ENCODE peak calls at places on chromosomes 3 and 15, in seven cellular contexts. G is HCT116, C is adrenal gland, S is lower lobe of right lung, B is RWPE2, V is left lung, J is ovary. T is an unnamed sample.
A peak's percentile ranks its signal among the peaks of the same experiment; 100 is the strongest.

GRCh38 chr15:88704791-88705768 is 66.3 kb downstream of the ISG20 start:
- DNase-seq in C (peak; percentile 84), G (no peak), S (no peak), J (peak; percentile 76), V (no peak), B (peak; percentile 69), T (no peak)

GRCh38 chr3:21417991-21418390 is 333.0 kb downstream of the ZNF385D start:
- DNase-seq in G (no peak), C (no peak), V (no peak), J (no peak), B (no peak), S (no peak), T (no peak)

GRCh38 chr3:98977520-98977919 is 76.0 kb upstream of the DCBLD2 start:
- DNase-seq in G (peak; percentile 97), V (no peak), B (no peak), C (no peak), J (no peak), S (no peak), T (no peak)

GRCh38 chr15:45094358-45094730 is 19.6 kb downstream of the DUOX2 start:
- DNase-seq in G (no peak), C (peak; percentile 61), V (no peak), J (no peak), S (no peak), B (peak; percentile 66), T (no peak)

GRCh38 chr3:160986060-160986459 is 119.1 kb downstream of the B3GALNT1 start:
- DNase-seq in J (no peak), V (no peak), G (no peak), B (no peak), S (no peak), C (peak; percentile 9), T (no peak)

GRCh38 chr15:70046716-70047369 is 50.9 kb downstream of the TLE3 start:
- DNase-seq in V (no peak), B (peak; percentile 51), G (no peak), C (peak; percentile 4), J (no peak), S (peak; percentile 15), T (no peak)

GRCh38 chr15:53160092-53160704 is 370.1 kb upstream of the ONECUT1 start:
- DNase-seq in C (peak; percentile 79), G (no peak), S (no peak), V (no peak), B (no peak), J (no peak), T (no peak)

GRCh38 chr3:41700155-41700554 is 261.7 kb downstream of the ULK4 start:
- DNase-seq in B (no peak), C (no peak), V (no peak), J (no peak), G (no peak), S (no peak), T (no peak)

GRCh38 chr15:33433821-33434220 is 123.1 kb downstream of the RYR3 start:
- DNase-seq in G (no peak), B (no peak), C (no peak), J (no peak), S (no peak), V (no peak), T (no peak)

GRCh38 chr15:75738647-75739325 is 26.1 kb upstream of the CSPG4 start:
- DNase-seq in C (peak; percentile 95), V (peak; percentile 99), B (peak; percentile 99), J (peak; percentile 97), G (peak; percentile 93), S (peak; percentile 97), T (peak; percentile 88)

GRCh38 chr3:59367150-59367549 is 317.3 kb upstream of the CFAP20DC start:
- DNase-seq in J (no peak), B (no peak), V (no peak), G (no peak), S (no peak), C (no peak), T (no peak)

GRCh38 chr3:107689355-107689754 is 166.6 kb downstream of the BBX start:
- DNase-seq in V (no peak), S (no peak), G (no peak), J (no peak), C (no peak), B (no peak), T (no peak)

GRCh38 chr15:49706805-49707204 is 86.0 kb downstream of the DTWD1 start:
- DNase-seq in C (no peak), G (no peak), B (no peak), J (no peak), S (no peak), V (no peak), T (no peak)

GRCh38 chr15:34341922-34342736 is 807 bp downstream of the NOP10 start:
- DNase-seq in G (no peak), S (no peak), J (no peak), B (no peak), C (no peak), V (no peak), T (no peak)

DNA sequence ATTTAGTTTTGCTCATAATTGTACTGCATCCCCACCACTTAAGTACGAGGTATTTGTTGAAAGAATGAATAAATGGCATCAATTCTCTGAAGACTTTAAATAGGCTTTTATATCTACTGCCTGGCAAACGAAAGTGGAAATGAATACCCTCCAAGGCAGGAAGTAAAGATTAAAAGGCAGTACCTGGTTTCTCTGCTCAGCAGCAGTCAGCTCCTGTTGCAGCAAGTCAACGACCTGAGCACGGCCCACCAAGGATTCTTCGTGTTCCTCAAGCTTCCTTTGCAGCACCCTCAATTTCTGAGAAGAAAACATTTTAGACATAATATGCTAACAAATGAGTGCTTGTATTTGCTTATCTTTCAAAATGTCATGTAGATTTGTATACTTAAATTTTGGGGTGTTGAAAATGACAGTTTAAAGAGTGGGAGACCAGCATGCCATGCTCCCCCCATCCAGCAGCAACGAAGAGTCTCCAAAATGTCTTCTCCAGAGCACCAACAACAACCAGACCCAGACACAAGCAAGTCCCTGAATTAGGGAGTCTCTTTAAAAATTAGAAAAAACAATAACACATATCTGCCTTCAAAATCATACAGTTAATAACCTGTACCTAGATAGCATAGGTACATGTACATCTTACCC is 31.2 kb downstream of the GOLGB1 start:
- DNase-seq in C (no peak), V (no peak), B (no peak), S (no peak), J (no peak), G (no peak), T (peak; percentile 33)
- H3K36me3 ChIP-seq in C (peaks cover 88% of the 10 kb centered on the region), V (peaks cover 99% of the 10 kb centered on the region), B (peaks cover 98% of the 10 kb centered on the region), S (peaks cover 100% of the 10 kb centered on the region), J (no peaks in the 10 kb centered on the region), G (peaks cover 16% of the 10 kb centered on the region), T (peaks cover 12% of the 10 kb centered on the region)

DNA sequence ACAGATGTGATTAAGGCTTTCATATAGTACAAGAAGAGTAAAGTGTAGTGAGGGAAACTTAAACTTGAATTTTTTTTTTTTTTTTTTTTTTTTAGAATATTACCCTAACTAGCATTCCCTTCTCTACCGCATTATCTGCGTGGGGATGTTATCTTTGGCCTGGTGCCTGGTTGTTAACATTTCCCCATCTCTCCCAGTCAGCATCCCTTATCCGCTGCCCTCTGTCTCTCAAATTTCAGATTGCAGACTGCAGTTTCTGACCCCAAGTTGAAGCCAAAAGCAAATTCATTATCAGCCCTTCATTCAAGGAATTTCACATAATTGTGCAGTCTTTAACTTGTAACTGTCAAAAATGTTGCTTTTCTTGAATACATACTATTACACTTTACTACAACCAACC is 353.0 kb downstream of the PLOD2 start:
- DNase-seq in V (no peak), C (peak; percentile 44), B (no peak), J (no peak), G (no peak), S (no peak), T (no peak)
- TF ChIP-seq CTCF in V (no peak), C (peak; percentile 27), B (no peak), J (no peak), G (no peak), S (peak; percentile 13), T (no peak)

DNA sequence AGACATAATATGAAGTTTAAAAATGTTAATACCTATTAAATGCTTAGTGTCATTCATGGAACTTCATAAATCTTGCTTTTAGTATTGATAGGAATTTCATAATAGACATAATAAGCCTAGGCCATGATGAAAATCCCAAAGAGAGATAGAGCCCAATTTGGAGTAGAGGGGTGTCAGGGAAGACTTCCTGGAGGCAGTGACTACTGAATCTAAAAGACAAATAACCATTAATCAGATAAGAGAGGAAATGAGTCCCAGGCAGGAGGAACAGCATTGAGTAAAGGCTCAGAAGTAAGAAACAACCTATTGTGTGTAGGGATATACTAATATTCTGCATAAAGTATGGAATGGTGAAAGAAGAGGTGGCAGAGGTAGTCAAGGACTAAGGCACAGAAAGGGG is 126.9 kb upstream of the MRPS22 start:
- DNase-seq in C (no peak), J (no peak), G (no peak), B (no peak), S (no peak), V (no peak), T (no peak)
- H3K4me1 ChIP-seq in C (no peaks in the 10 kb centered on the region), J (peaks cover 10% of the 10 kb centered on the region), G (peaks cover 8% of the 10 kb centered on the region), B (no peaks in the 10 kb centered on the region), S (no peaks in the 10 kb centered on the region), V (no peaks in the 10 kb centered on the region), T (no peaks in the 10 kb centered on the region)

DNA sequence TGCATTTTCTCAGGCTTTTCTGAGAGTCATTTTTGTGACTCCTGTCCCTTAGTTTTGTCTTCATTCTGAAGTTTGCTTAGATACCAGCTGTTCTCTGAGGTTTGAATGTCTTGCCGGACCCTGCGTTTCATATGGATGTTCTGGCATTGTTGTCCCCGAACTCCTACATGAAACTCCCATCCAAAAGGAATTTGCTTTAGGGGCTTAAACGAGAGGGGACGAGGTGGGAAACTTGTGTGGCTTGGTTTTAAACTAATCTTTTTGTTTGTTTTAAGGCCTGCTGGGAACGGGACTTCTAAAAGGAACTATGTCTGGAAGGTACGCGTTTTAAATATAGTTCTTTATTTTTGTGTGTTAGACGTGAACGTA is 655 bp downstream of the RPL35A start:
- DNase-seq in C (no peak), J (no peak), S (no peak), V (no peak), B (no peak), G (no peak), T (no peak)
- H3K36me3 ChIP-seq in C (peaks cover 44% of the 10 kb centered on the region), J (no peaks in the 10 kb centered on the region), S (peaks cover 50% of the 10 kb centered on the region), V (peaks cover 48% of the 10 kb centered on the region), B (peaks cover 54% of the 10 kb centered on the region), G (peaks cover 39% of the 10 kb centered on the region), T (peaks cover 28% of the 10 kb centered on the region)

DNA sequence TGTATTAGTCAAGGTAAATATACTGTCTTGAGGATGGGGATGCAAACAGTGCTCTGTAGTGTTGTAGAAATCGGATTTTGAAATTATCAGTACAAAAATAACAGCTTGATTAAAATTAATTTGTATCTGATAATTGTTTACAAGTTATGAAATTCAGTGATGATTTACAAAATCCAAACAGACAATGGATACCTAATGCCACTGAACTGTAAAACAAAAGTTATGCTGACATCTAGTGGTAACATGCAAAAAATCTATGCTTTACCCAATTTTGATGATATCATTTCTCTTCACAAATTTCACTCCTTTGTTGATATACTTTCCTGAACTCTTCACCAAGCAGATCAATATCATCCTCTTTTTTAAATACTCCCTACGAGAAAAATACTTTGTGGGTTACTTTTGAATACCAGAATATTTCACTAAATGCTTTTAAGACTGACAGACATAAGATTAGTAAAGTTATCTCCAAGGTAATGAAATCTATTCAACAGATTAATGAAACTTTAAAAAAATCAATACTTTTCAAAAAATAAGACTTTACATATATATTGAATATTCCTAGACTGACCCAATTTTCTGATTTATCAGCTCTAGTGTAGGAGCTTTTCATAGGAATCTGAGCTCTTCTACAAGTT is 36.0 kb downstream of the MNS1 start:
- DNase-seq in C (no peak), J (no peak), V (no peak), S (no peak), G (peak; percentile 10), B (no peak), T (no peak)
- TF ChIP-seq CTCF in C (peak; percentile 59), J (peak; percentile 14), V (peak; percentile 33), S (peak; percentile 41), G (peak; percentile 72), B (peak; percentile 95), T (peak; percentile 31)

DNA sequence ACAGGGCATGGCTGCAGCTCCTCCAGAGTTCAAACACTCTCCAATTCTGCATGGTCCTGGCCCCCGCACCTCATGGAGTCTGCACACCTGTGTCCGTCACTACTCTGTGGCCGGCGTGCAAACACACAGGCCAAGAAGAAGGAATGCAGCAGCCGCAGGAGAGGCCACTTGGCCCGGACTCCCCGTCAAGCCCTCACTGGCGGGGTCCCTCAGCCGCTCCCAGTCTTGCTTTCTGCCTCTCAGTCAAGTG is 16.3 kb downstream of the TNK2 start:
- DNase-seq in S (peak; percentile 77), C (no peak), G (no peak), V (no peak), J (no peak), B (no peak), T (no peak)
- H3K4me1 ChIP-seq in S (peaks cover 52% of the 10 kb centered on the region), C (peaks cover 21% of the 10 kb centered on the region), G (peaks cover 7% of the 10 kb centered on the region), V (peaks cover 60% of the 10 kb centered on the region), J (peaks cover 12% of the 10 kb centered on the region), B (peaks cover 10% of the 10 kb centered on the region), T (peaks cover 22% of the 10 kb centered on the region)